ENCODE peak calls at places on chromosomes 11 and 22, in six cellular contexts. N, Y, V, T, R and D are unnamed samples.

GRCh38 chr11:115505165-115505564 is 950 bp upstream of the CADM1 start:
- DNase-seq in N (no peak), V (no peak), T (no peak), Y (peak; percentile 20), R (no peak), D (no peak)

GRCh38 chr11:78901831-78902230 is 327.2 kb upstream of the NARS2 start:
- DNase-seq in N (no peak), R (no peak), Y (no peak), V (no peak), T (no peak), D (no peak)

GRCh38 chr11:83025267-83025704 is 46.4 kb downstream of the RAB30 start:
- DNase-seq in R (no peak), N (peak; percentile 85), Y (no peak), V (no peak), T (no peak), D (peak; percentile 78)

GRCh38 chr22:47374901-47375575 is 612.6 kb downstream of the TBC1D22A start:
- DNase-seq in R (peak; percentile 55), V (no peak), T (no peak), N (no peak), Y (no peak), D (no peak)

GRCh38 chr11:126992804-126993111 is 7.8 kb downstream of the KIRREL3 start:
- DNase-seq in N (no peak), V (peak; percentile 82), T (no peak), R (no peak), Y (no peak), D (peak; percentile 79)

GRCh38 chr22:22884888-22885840 is 2.5 kb upstream of the IGLL5 start:
- DNase-seq in N (no peak), T (no peak), Y (no peak), R (peak; percentile 54), V (no peak), D (no peak)

GRCh38 chr11:10514713-10515112 is 26.3 kb downstream of the RNF141 start:
- DNase-seq in N (no peak), Y (no peak), V (no peak), R (no peak), T (no peak), D (no peak)

GRCh38 chr11:81756864-81757595 is 976.6 kb downstream of the FAM181B start:
- DNase-seq in Y (no peak), V (no peak), T (no peak), R (no peak), N (no peak), D (no peak)

GRCh38 chr11:130427581-130428211 is 713 bp downstream of the ADAMTS8 start:
- DNase-seq in V (no peak), R (no peak), T (no peak), Y (peak; percentile 60), N (no peak), D (peak; percentile 39)

GRCh38 chr11:119788096-119788883 is 59.3 kb upstream of the NECTIN1 start:
- DNase-seq in V (no peak), Y (no peak), T (no peak), R (peak; percentile 49), N (no peak), D (no peak)

GRCh38 chr11:24965780-24966179 is 468.9 kb downstream of the LUZP2 start:
- DNase-seq in R (no peak), V (no peak), T (no peak), N (peak; percentile 21), Y (no peak), D (no peak)

GRCh38 chr11:106137758-106138157 is 60.3 kb downstream of the AASDHPPT start:
- DNase-seq in V (no peak), T (no peak), N (no peak), Y (no peak), R (no peak), D (no peak)